ENCODE peak calls at places on chromosomes 6 and 20, in eight cellular contexts. One of them, this sample, is unnamed.

GRCh38 chr6:85463621-85464259 is 13.9 kb downstream of the NT5E start:
- DNase-seq in HuH-7: no peak
- DNase-seq in ovary: no peak
- DNase-seq in NCI-H774: no peak
- DNase-seq in DMS 273 treated with DMSO at 0.1 percent for 48 hours: no peak
- DNase-seq in stimulated activated naive CD8-positive, alpha-beta T cell treated with anti-CD3 and anti-CD28 coated beads, Interleukin-15, amount 100 ng/mL, for 72 hours: no peak
- DNase-seq in central memory CD4-positive, alpha-beta T cell: no peak
- DNase-seq in cerebellar cortex: no peak
- DNase-seq in this sample: no peak

GRCh38 chr6:166351715-166352285 is 9.5 kb upstream of the SFT2D1 start:
- DNase-seq in ovary: no peak
- DNase-seq in stimulated activated naive CD8-positive, alpha-beta T cell treated with anti-CD3 and anti-CD28 coated beads, Interleukin-15, amount 100 ng/mL, for 72 hours: no peak
- DNase-seq in HuH-7: peak
- DNase-seq in DMS 273 treated with DMSO at 0.1 percent for 48 hours: no peak
- DNase-seq in NCI-H774: peak
- DNase-seq in central memory CD4-positive, alpha-beta T cell: no peak
- DNase-seq in cerebellar cortex: no peak
- DNase-seq in this sample: no peak

GRCh38 chr6:94045473-94045872 is 626.1 kb upstream of the EPHA7 start:
- DNase-seq in stimulated activated naive CD8-positive, alpha-beta T cell treated with anti-CD3 and anti-CD28 coated beads, Interleukin-15, amount 100 ng/mL, for 72 hours: no peak
- DNase-seq in central memory CD4-positive, alpha-beta T cell: no peak
- DNase-seq in NCI-H774: no peak
- DNase-seq in DMS 273 treated with DMSO at 0.1 percent for 48 hours: no peak
- DNase-seq in HuH-7: no peak
- DNase-seq in cerebellar cortex: no peak
- DNase-seq in ovary: no peak
- DNase-seq in this sample: no peak

GRCh38 chr6:7758456-7758855 is 32.6 kb downstream of the BMP6 start:
- DNase-seq in ovary: peak
- DNase-seq in HuH-7: no peak
- DNase-seq in DMS 273 treated with DMSO at 0.1 percent for 48 hours: no peak
- DNase-seq in central memory CD4-positive, alpha-beta T cell: no peak
- DNase-seq in cerebellar cortex: no peak
- DNase-seq in NCI-H774: no peak
- DNase-seq in stimulated activated naive CD8-positive, alpha-beta T cell treated with anti-CD3 and anti-CD28 coated beads, Interleukin-15, amount 100 ng/mL, for 72 hours: no peak
- DNase-seq in this sample: no peak

GRCh38 chr6:89840538-89840937 is 10.9 kb downstream of the CASP8AP2 start:
- DNase-seq in central memory CD4-positive, alpha-beta T cell: no peak
- DNase-seq in stimulated activated naive CD8-positive, alpha-beta T cell treated with anti-CD3 and anti-CD28 coated beads, Interleukin-15, amount 100 ng/mL, for 72 hours: no peak
- DNase-seq in cerebellar cortex: no peak
- DNase-seq in DMS 273 treated with DMSO at 0.1 percent for 48 hours: no peak
- DNase-seq in NCI-H774: no peak
- DNase-seq in HuH-7: no peak
- DNase-seq in ovary: no peak
- DNase-seq in this sample: no peak

GRCh38 chr6:19999319-20000191 is 162.4 kb downstream of the ID4 start:
- DNase-seq in NCI-H774: no peak
- DNase-seq in DMS 273 treated with DMSO at 0.1 percent for 48 hours: peak
- DNase-seq in HuH-7: no peak
- DNase-seq in cerebellar cortex: no peak
- DNase-seq in stimulated activated naive CD8-positive, alpha-beta T cell treated with anti-CD3 and anti-CD28 coated beads, Interleukin-15, amount 100 ng/mL, for 72 hours: peak
- DNase-seq in central memory CD4-positive, alpha-beta T cell: no peak
- DNase-seq in ovary: no peak
- DNase-seq in this sample: no peak

GRCh38 chr6:168314948-168315347 is 4.6 kb downstream of the DACT2 start:
- DNase-seq in NCI-H774: no peak
- DNase-seq in central memory CD4-positive, alpha-beta T cell: no peak
- DNase-seq in HuH-7: no peak
- DNase-seq in cerebellar cortex: peak
- DNase-seq in DMS 273 treated with DMSO at 0.1 percent for 48 hours: peak
- DNase-seq in ovary: no peak
- DNase-seq in stimulated activated naive CD8-positive, alpha-beta T cell treated with anti-CD3 and anti-CD28 coated beads, Interleukin-15, amount 100 ng/mL, for 72 hours: no peak
- DNase-seq in this sample: no peak

GRCh38 chr6:33123732-33124524 is 48.1 kb downstream of the HLA-DPB1 start:
- DNase-seq in DMS 273 treated with DMSO at 0.1 percent for 48 hours: peak
- DNase-seq in stimulated activated naive CD8-positive, alpha-beta T cell treated with anti-CD3 and anti-CD28 coated beads, Interleukin-15, amount 100 ng/mL, for 72 hours: peak
- DNase-seq in HuH-7: peak
- DNase-seq in central memory CD4-positive, alpha-beta T cell: peak
- DNase-seq in NCI-H774: no peak
- DNase-seq in cerebellar cortex: peak
- DNase-seq in ovary: no peak
- DNase-seq in this sample: no peak

GRCh38 chr20:57167971-57168693 is 98.3 kb downstream of the BMP7 start:
- DNase-seq in stimulated activated naive CD8-positive, alpha-beta T cell treated with anti-CD3 and anti-CD28 coated beads, Interleukin-15, amount 100 ng/mL, for 72 hours: no peak
- DNase-seq in NCI-H774: no peak
- DNase-seq in cerebellar cortex: peak
- DNase-seq in DMS 273 treated with DMSO at 0.1 percent for 48 hours: no peak
- DNase-seq in ovary: no peak
- DNase-seq in HuH-7: no peak
- DNase-seq in central memory CD4-positive, alpha-beta T cell: no peak
- DNase-seq in this sample: no peak

GRCh38 chr6:120779441-120779840 is 554.8 kb downstream of the TBC1D32 start:
- DNase-seq in ovary: no peak
- DNase-seq in stimulated activated naive CD8-positive, alpha-beta T cell treated with anti-CD3 and anti-CD28 coated beads, Interleukin-15, amount 100 ng/mL, for 72 hours: no peak
- DNase-seq in cerebellar cortex: no peak
- DNase-seq in central memory CD4-positive, alpha-beta T cell: no peak
- DNase-seq in NCI-H774: no peak
- DNase-seq in DMS 273 treated with DMSO at 0.1 percent for 48 hours: no peak
- DNase-seq in HuH-7: no peak
- DNase-seq in this sample: peak

GRCh38 chr6:156955494-156956183 is 178.5 kb downstream of the ARID1B start:
- DNase-seq in ovary: no peak
- DNase-seq in central memory CD4-positive, alpha-beta T cell: no peak
- DNase-seq in stimulated activated naive CD8-positive, alpha-beta T cell treated with anti-CD3 and anti-CD28 coated beads, Interleukin-15, amount 100 ng/mL, for 72 hours: no peak
- DNase-seq in HuH-7: no peak
- DNase-seq in cerebellar cortex: peak
- DNase-seq in NCI-H774: no peak
- DNase-seq in DMS 273 treated with DMSO at 0.1 percent for 48 hours: no peak
- DNase-seq in this sample: no peak

GRCh38 chr6:95784019-95784418 is 206.7 kb downstream of the MANEA start:
- DNase-seq in ovary: no peak
- DNase-seq in cerebellar cortex: no peak
- DNase-seq in HuH-7: no peak
- DNase-seq in DMS 273 treated with DMSO at 0.1 percent for 48 hours: no peak
- DNase-seq in central memory CD4-positive, alpha-beta T cell: no peak
- DNase-seq in stimulated activated naive CD8-positive, alpha-beta T cell treated with anti-CD3 and anti-CD28 coated beads, Interleukin-15, amount 100 ng/mL, for 72 hours: no peak
- DNase-seq in NCI-H774: no peak
- DNase-seq in this sample: no peak

GRCh38 chr6:108294787-108295625 is at the start of gene AFG1L:
- DNase-seq in DMS 273 treated with DMSO at 0.1 percent for 48 hours: peak
- DNase-seq in central memory CD4-positive, alpha-beta T cell: peak
- DNase-seq in NCI-H774: peak
- DNase-seq in ovary: peak
- DNase-seq in stimulated activated naive CD8-positive, alpha-beta T cell treated with anti-CD3 and anti-CD28 coated beads, Interleukin-15, amount 100 ng/mL, for 72 hours: peak
- DNase-seq in cerebellar cortex: peak
- DNase-seq in HuH-7: peak
- DNase-seq in this sample: peak

GRCh38 chr6:13397359-13398080 is 69.2 kb upstream of the TBC1D7 start:
- DNase-seq in stimulated activated naive CD8-positive, alpha-beta T cell treated with anti-CD3 and anti-CD28 coated beads, Interleukin-15, amount 100 ng/mL, for 72 hours: no peak
- DNase-seq in HuH-7: no peak
- DNase-seq in NCI-H774: no peak
- DNase-seq in cerebellar cortex: peak
- DNase-seq in ovary: no peak
- DNase-seq in DMS 273 treated with DMSO at 0.1 percent for 48 hours: no peak
- DNase-seq in central memory CD4-positive, alpha-beta T cell: no peak
- DNase-seq in this sample: no peak

GRCh38 chr6:24064106-24064505 is 61.9 kb upstream of the NRSN1 start:
- DNase-seq in HuH-7: peak
- DNase-seq in stimulated activated naive CD8-positive, alpha-beta T cell treated with anti-CD3 and anti-CD28 coated beads, Interleukin-15, amount 100 ng/mL, for 72 hours: no peak
- DNase-seq in ovary: no peak
- DNase-seq in DMS 273 treated with DMSO at 0.1 percent for 48 hours: peak
- DNase-seq in NCI-H774: peak
- DNase-seq in central memory CD4-positive, alpha-beta T cell: no peak
- DNase-seq in cerebellar cortex: peak
- DNase-seq in this sample: no peak

GRCh38 chr20:59671661-59672471 is 67.5 kb downstream of the PHACTR3 start:
- DNase-seq in cerebellar cortex: no peak
- DNase-seq in HuH-7: no peak
- DNase-seq in stimulated activated naive CD8-positive, alpha-beta T cell treated with anti-CD3 and anti-CD28 coated beads, Interleukin-15, amount 100 ng/mL, for 72 hours: no peak
- DNase-seq in NCI-H774: no peak
- DNase-seq in DMS 273 treated with DMSO at 0.1 percent for 48 hours: no peak
- DNase-seq in ovary: no peak
- DNase-seq in central memory CD4-positive, alpha-beta T cell: no peak
- DNase-seq in this sample: no peak

GRCh38 chr6:139010674-139011073 is 17.9 kb upstream of the ABRACL start:
- DNase-seq in ovary: no peak
- DNase-seq in central memory CD4-positive, alpha-beta T cell: no peak
- DNase-seq in stimulated activated naive CD8-positive, alpha-beta T cell treated with anti-CD3 and anti-CD28 coated beads, Interleukin-15, amount 100 ng/mL, for 72 hours: no peak
- DNase-seq in HuH-7: no peak
- DNase-seq in NCI-H774: no peak
- DNase-seq in cerebellar cortex: no peak
- DNase-seq in DMS 273 treated with DMSO at 0.1 percent for 48 hours: no peak
- DNase-seq in this sample: no peak

GRCh38 chr20:57857969-57858368 is 148.2 kb upstream of the PMEPA1 start:
- DNase-seq in stimulated activated naive CD8-positive, alpha-beta T cell treated with anti-CD3 and anti-CD28 coated beads, Interleukin-15, amount 100 ng/mL, for 72 hours: no peak
- DNase-seq in central memory CD4-positive, alpha-beta T cell: no peak
- DNase-seq in DMS 273 treated with DMSO at 0.1 percent for 48 hours: no peak
- DNase-seq in NCI-H774: no peak
- DNase-seq in ovary: no peak
- DNase-seq in HuH-7: no peak
- DNase-seq in cerebellar cortex: no peak
- DNase-seq in this sample: no peak

GRCh38 chr6:64713175-64713574 is 993.9 kb downstream of the EYS start:
- DNase-seq in central memory CD4-positive, alpha-beta T cell: no peak
- DNase-seq in ovary: no peak
- DNase-seq in DMS 273 treated with DMSO at 0.1 percent for 48 hours: no peak
- DNase-seq in cerebellar cortex: no peak
- DNase-seq in NCI-H774: no peak
- DNase-seq in HuH-7: no peak
- DNase-seq in stimulated activated naive CD8-positive, alpha-beta T cell treated with anti-CD3 and anti-CD28 coated beads, Interleukin-15, amount 100 ng/mL, for 72 hours: no peak
- DNase-seq in this sample: no peak

GRCh38 chr6:26103770-26104456 is 16.7 kb downstream of the HFE start:
- DNase-seq in DMS 273 treated with DMSO at 0.1 percent for 48 hours: peak
- DNase-seq in HuH-7: no peak
- DNase-seq in stimulated activated naive CD8-positive, alpha-beta T cell treated with anti-CD3 and anti-CD28 coated beads, Interleukin-15, amount 100 ng/mL, for 72 hours: peak
- DNase-seq in cerebellar cortex: peak
- DNase-seq in ovary: peak
- DNase-seq in NCI-H774: peak
- DNase-seq in central memory CD4-positive, alpha-beta T cell: peak
- DNase-seq in this sample: no peak

GRCh38 chr6:52574709-52575489 is 2.0 kb downstream of the TRAM2 start:
- DNase-seq in central memory CD4-positive, alpha-beta T cell: peak
- DNase-seq in DMS 273 treated with DMSO at 0.1 percent for 48 hours: no peak
- DNase-seq in NCI-H774: no peak
- DNase-seq in stimulated activated naive CD8-positive, alpha-beta T cell treated with anti-CD3 and anti-CD28 coated beads, Interleukin-15, amount 100 ng/mL, for 72 hours: peak
- DNase-seq in cerebellar cortex: no peak
- DNase-seq in HuH-7: no peak
- DNase-seq in ovary: no peak
- DNase-seq in this sample: no peak

GRCh38 chr6:129765008-129765407 is 55.0 kb upstream of the ARHGAP18 start:
- DNase-seq in central memory CD4-positive, alpha-beta T cell: no peak
- DNase-seq in ovary: no peak
- DNase-seq in cerebellar cortex: no peak
- DNase-seq in NCI-H774: no peak
- DNase-seq in DMS 273 treated with DMSO at 0.1 percent for 48 hours: no peak
- DNase-seq in HuH-7: no peak
- DNase-seq in stimulated activated naive CD8-positive, alpha-beta T cell treated with anti-CD3 and anti-CD28 coated beads, Interleukin-15, amount 100 ng/mL, for 72 hours: no peak
- DNase-seq in this sample: no peak

GRCh38 chr6:134979142-134979541 is 29.2 kb upstream of the ALDH8A1 start:
- DNase-seq in central memory CD4-positive, alpha-beta T cell: no peak
- DNase-seq in HuH-7: no peak
- DNase-seq in DMS 273 treated with DMSO at 0.1 percent for 48 hours: no peak
- DNase-seq in ovary: no peak
- DNase-seq in cerebellar cortex: no peak
- DNase-seq in NCI-H774: no peak
- DNase-seq in stimulated activated naive CD8-positive, alpha-beta T cell treated with anti-CD3 and anti-CD28 coated beads, Interleukin-15, amount 100 ng/mL, for 72 hours: peak
- DNase-seq in this sample: no peak

GRCh38 chr6:35080016-35080680 is 61.0 kb downstream of the TCP11 start:
- DNase-seq in ovary: peak
- DNase-seq in NCI-H774: no peak
- DNase-seq in central memory CD4-positive, alpha-beta T cell: no peak
- DNase-seq in cerebellar cortex: no peak
- DNase-seq in stimulated activated naive CD8-positive, alpha-beta T cell treated with anti-CD3 and anti-CD28 coated beads, Interleukin-15, amount 100 ng/mL, for 72 hours: no peak
- DNase-seq in DMS 273 treated with DMSO at 0.1 percent for 48 hours: no peak
- DNase-seq in HuH-7: no peak
- DNase-seq in this sample: peak

GRCh38 chr20:36214684-36215256 is 21.5 kb upstream of the AAR2 start:
- DNase-seq in DMS 273 treated with DMSO at 0.1 percent for 48 hours: peak
- DNase-seq in central memory CD4-positive, alpha-beta T cell: no peak
- DNase-seq in cerebellar cortex: peak
- DNase-seq in HuH-7: peak
- DNase-seq in NCI-H774: no peak
- DNase-seq in ovary: no peak
- DNase-seq in stimulated activated naive CD8-positive, alpha-beta T cell treated with anti-CD3 and anti-CD28 coated beads, Interleukin-15, amount 100 ng/mL, for 72 hours: peak
- DNase-seq in this sample: no peak

GRCh38 chr20:10513931-10514575 is 78.9 kb downstream of the SLX4IP start:
- DNase-seq in ovary: no peak
- DNase-seq in central memory CD4-positive, alpha-beta T cell: no peak
- DNase-seq in DMS 273 treated with DMSO at 0.1 percent for 48 hours: no peak
- DNase-seq in cerebellar cortex: no peak
- DNase-seq in stimulated activated naive CD8-positive, alpha-beta T cell treated with anti-CD3 and anti-CD28 coated beads, Interleukin-15, amount 100 ng/mL, for 72 hours: no peak
- DNase-seq in HuH-7: no peak
- DNase-seq in NCI-H774: no peak
- DNase-seq in this sample: no peak

GRCh38 chr20:3563548-3564177 is 92.8 kb downstream of the ATRN start:
- DNase-seq in DMS 273 treated with DMSO at 0.1 percent for 48 hours: no peak
- DNase-seq in HuH-7: peak
- DNase-seq in ovary: no peak
- DNase-seq in cerebellar cortex: peak
- DNase-seq in stimulated activated naive CD8-positive, alpha-beta T cell treated with anti-CD3 and anti-CD28 coated beads, Interleukin-15, amount 100 ng/mL, for 72 hours: no peak
- DNase-seq in NCI-H774: peak
- DNase-seq in central memory CD4-positive, alpha-beta T cell: peak
- DNase-seq in this sample: no peak